ENCODE peak calls at places on chromosomes 12 and 14, in six cellular contexts. W is progenitor cell of endocrine pancreas; O is CD4-positive, alpha-beta T cell; X is H9; G is neural progenitor cell; M is omental fat pad. Q is an unnamed sample.

GRCh38 chr14:101412741-101413140 is 148.6 kb upstream of the DIO3 start:
- DNase-seq in X (no peak), G (no peak), W (no peak), M (no peak), O (no peak), Q (no peak)

GRCh38 chr14:103480595-103480994 is 42.0 kb downstream of the CKB start:
- DNase-seq in M (no peak), O (no peak), X (no peak), G (no peak), W (no peak), Q (no peak)

GRCh38 chr12:7645395-7646177 is 20.1 kb downstream of the APOBEC1 start:
- DNase-seq in X (peak), M (no peak), G (peak), W (no peak), O (no peak), Q (peak)

GRCh38 chr14:63972323-63972932 is 119.6 kb downstream of the SYNE2 start:
- DNase-seq in G (no peak), O (no peak), M (no peak), W (no peak), X (no peak), Q (no peak)

GRCh38 chr12:40684986-40685385 is 7.3 kb upstream of the CNTN1 start:
- DNase-seq in O (no peak), X (no peak), M (no peak), W (no peak), G (no peak), Q (no peak)

GRCh38 chr12:128268348-128268725 is 1.4 kb downstream of the TMEM132C start:
- DNase-seq in O (no peak), M (no peak), W (no peak), X (peak), G (peak), Q (no peak)

GRCh38 chr14:67620217-67620789 is 583 bp downstream of the ARG2 start:
- DNase-seq in O (no peak), X (peak), W (no peak), G (peak), M (no peak), Q (no peak)

GRCh38 chr14:61459229-61459628 is 137.8 kb downstream of the PRKCH start:
- DNase-seq in O (no peak), G (no peak), X (no peak), M (no peak), W (no peak), Q (no peak)

GRCh38 chr14:75247286-75247922 is 31.2 kb upstream of the FOS start:
- DNase-seq in X (no peak), W (no peak), M (no peak), O (peak), G (no peak), Q (no peak)

DNA sequence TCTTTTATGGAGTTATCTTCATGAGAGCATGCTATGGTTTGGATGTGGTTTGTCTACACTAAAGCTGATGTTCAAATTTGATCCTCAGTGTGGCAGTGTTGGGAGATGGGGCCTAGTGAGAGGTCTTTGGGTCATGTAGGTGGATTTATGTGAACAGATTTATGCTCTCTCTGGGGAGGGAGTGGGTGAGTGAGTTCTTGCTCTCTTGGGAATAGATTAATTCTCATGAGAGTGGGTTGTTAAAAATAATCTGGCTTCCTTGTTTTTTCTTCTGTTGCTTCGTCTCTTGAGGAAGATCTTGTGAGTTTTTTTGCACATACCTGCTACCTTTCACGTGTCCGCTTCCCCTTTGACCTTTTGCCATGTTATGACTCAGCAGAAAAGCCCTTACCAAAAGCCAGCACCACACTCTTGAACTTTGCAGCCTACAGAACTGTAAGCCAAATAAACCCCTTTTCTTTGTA is 20.5 kb downstream of the DERA start:
- DNase-seq in G (no peak), W (no peak), O (no peak), X (no peak), M (no peak), Q (no peak)
- TF ChIP-seq CTCF in G (peak), W (peak), O (no peak), X (no peak), M (no peak), Q (peak)

GRCh38 chr12:56334490-56334793 is 642 bp upstream of the PAN2 start:
- DNase-seq in W (no peak), X (no peak), O (no peak), M (no peak), G (no peak), Q (no peak)
- TF ChIP-seq CTCF in W (no peak), X (no peak), O (no peak), M (no peak), G (no peak), Q (peak)

GRCh38 chr12:93242154-93242958 is 135.4 kb upstream of the NUDT4 start:
- DNase-seq in M (no peak), X (no peak), G (no peak), O (no peak), W (no peak), Q (no peak)
- TF ChIP-seq CTCF in M (no peak), X (peak), G (no peak), O (no peak), W (no peak), Q (peak)

DNA sequence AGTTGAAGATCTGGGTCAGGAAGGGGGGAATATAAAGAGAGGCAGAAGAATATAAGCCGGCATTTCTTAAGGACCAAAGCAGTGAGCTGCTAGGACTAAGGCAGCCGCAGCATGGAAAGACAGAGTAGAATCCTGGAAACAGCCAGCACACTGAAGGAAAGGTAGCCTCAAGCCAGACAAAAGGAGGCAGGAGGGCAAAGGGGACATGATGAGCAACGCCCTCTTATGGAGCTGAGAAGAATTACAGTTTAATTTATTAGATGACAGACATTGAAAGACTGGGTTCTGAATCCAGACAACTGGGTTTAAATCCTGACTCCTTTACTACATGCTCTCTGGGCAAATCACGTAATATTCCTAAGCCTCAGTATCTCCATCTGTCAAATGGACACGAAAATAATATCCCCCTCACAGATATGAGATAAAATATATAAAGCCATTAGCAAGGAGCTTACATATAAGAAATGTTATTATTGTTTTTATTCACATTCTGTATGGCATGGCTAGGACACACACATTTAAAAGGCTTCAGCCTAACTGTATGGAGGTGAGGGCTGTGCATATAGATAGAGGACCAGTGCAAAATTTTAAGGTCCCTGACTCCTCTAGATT is 8.1 kb upstream of the PCED1B start:
- DNase-seq in O (no peak), M (no peak), G (peak), X (peak), W (no peak), Q (no peak)
- TF ChIP-seq CTCF in O (peak), M (no peak), G (peak), X (peak), W (peak), Q (peak)

GRCh38 chr12:132342322-132342721 is 12.9 kb upstream of the GALNT9 start:
- DNase-seq in W (no peak), X (peak), G (peak), O (no peak), M (no peak), Q (no peak)
- TF ChIP-seq CTCF in W (peak), X (peak), G (peak), O (peak), M (no peak), Q (peak)

GRCh38 chr14:53668861-53669260 is 287.8 kb downstream of the BMP4 start:
- DNase-seq in G (no peak), O (no peak), W (no peak), X (no peak), M (no peak), Q (no peak)

GRCh38 chr14:53663709-53664108 is 292.9 kb downstream of the BMP4 start:
- DNase-seq in G (peak), X (peak), W (no peak), O (no peak), M (no peak), Q (peak)
- TF ChIP-seq CTCF in G (peak), X (peak), W (peak), O (no peak), M (no peak), Q (peak)

GRCh38 chr12:132554857-132555630 is 55.3 kb downstream of the LRCOL1 start:
- DNase-seq in M (no peak), W (no peak), X (no peak), O (no peak), G (peak), Q (no peak)
- TF ChIP-seq CTCF in M (no peak), W (peak), X (peak), O (no peak), G (peak), Q (peak)

GRCh38 chr14:36522972-36523685 is 3.1 kb upstream of the NKX2-1 start:
- DNase-seq in O (no peak), W (no peak), M (no peak), G (peak), X (no peak), Q (no peak)

GRCh38 chr14:36522347-36522971 is 2.4 kb upstream of the NKX2-1 start:
- DNase-seq in O (no peak), W (no peak), M (no peak), X (peak), G (peak), Q (no peak)

GRCh38 chr14:36525746-36526099 is 5.7 kb upstream of the NKX2-1 start:
- DNase-seq in G (no peak), W (no peak), O (no peak), M (no peak), X (no peak), Q (no peak)

GRCh38 chr14:36524874-36525745 is 5.1 kb upstream of the NKX2-1 start:
- DNase-seq in W (peak), O (no peak), M (no peak), X (peak), G (peak), Q (no peak)

GRCh38 chr14:36524220-36524837 is 4.3 kb upstream of the NKX2-1 start:
- DNase-seq in G (peak), O (no peak), W (no peak), M (no peak), X (peak), Q (no peak)
- TF ChIP-seq CTCF in G (peak), O (no peak), W (peak), M (no peak), X (peak), Q (peak)

GRCh38 chr14:49550284-49551184 is 35.6 kb downstream of the RPS29 start:
- DNase-seq in O (no peak), X (no peak), G (peak), M (no peak), W (no peak), Q (peak)
- TF ChIP-seq CTCF in O (no peak), X (peak), G (peak), M (no peak), W (peak), Q (peak)

GRCh38 chr14:60311417-60311816 is 62.4 kb downstream of the PPM1A start:
- DNase-seq in G (no peak), M (no peak), W (no peak), O (no peak), X (no peak), Q (peak)
- TF ChIP-seq CTCF in G (no peak), M (no peak), W (no peak), O (no peak), X (no peak), Q (no peak)